ENCODE peak calls at places on chromosomes 1 and 21, in six cellular contexts. L is tibial nerve, P is nephron progenitor cell, B is ovary, Q is Peyer's patch, D is lower lobe of right lung. G is an unnamed sample.

GRCh38 chr1:214364335-214364734 is 83.4 kb downstream of the SMYD2 start:
- DNase-seq in L (no peak), P (no peak), B (no peak), Q (no peak), D (no peak), G (no peak)

GRCh38 chr1:117392776-117393175 is 25.5 kb downstream of the MAN1A2 start:
- DNase-seq in L (no peak), P (no peak), B (no peak), Q (no peak), D (no peak), G (no peak)

GRCh38 chr1:194289569-194290266 is 1103.3 kb upstream of the B3GALT2 start:
- DNase-seq in L (no peak), P (no peak), B (no peak), Q (no peak), D (no peak), G (no peak)

GRCh38 chr1:236516929-236517704 is 6.7 kb upstream of the LGALS8 start:
- DNase-seq in L (no peak), P (no peak), B (no peak), Q (no peak), D (no peak), G (no peak)

GRCh38 chr1:244212792-244213475 is 161.9 kb downstream of the ZBTB18 start:
- DNase-seq in L (no peak), P (no peak), B (no peak), Q (no peak), D (no peak), G (no peak)

GRCh38 chr1:65955071-65955470 is 162.4 kb downstream of the PDE4B start:
- DNase-seq in L (no peak), P (no peak), B (no peak), Q (no peak), D (no peak), G (no peak)

GRCh38 chr1:55640708-55641473 is 425.7 kb upstream of the USP24 start:
- DNase-seq in L (peak; percentile 49), P (no peak), B (peak; percentile 72), Q (peak; percentile 49), D (peak; percentile 53), G (no peak)

GRCh38 chr1:165927169-165927568 is 99.8 kb downstream of the UCK2 start:
- DNase-seq in L (no peak), P (no peak), B (no peak), Q (no peak), D (no peak), G (no peak)

GRCh38 chr21:43648171-43648570 is 11.1 kb downstream of the HSF2BP start:
- DNase-seq in L (no peak), P (no peak), B (no peak), Q (no peak), D (no peak), G (no peak)

GRCh38 chr1:116508984-116509980 is 61.5 kb downstream of the CD58 start:
- DNase-seq in L (no peak), P (no peak), B (no peak), Q (no peak), D (no peak), G (no peak)

DNA sequence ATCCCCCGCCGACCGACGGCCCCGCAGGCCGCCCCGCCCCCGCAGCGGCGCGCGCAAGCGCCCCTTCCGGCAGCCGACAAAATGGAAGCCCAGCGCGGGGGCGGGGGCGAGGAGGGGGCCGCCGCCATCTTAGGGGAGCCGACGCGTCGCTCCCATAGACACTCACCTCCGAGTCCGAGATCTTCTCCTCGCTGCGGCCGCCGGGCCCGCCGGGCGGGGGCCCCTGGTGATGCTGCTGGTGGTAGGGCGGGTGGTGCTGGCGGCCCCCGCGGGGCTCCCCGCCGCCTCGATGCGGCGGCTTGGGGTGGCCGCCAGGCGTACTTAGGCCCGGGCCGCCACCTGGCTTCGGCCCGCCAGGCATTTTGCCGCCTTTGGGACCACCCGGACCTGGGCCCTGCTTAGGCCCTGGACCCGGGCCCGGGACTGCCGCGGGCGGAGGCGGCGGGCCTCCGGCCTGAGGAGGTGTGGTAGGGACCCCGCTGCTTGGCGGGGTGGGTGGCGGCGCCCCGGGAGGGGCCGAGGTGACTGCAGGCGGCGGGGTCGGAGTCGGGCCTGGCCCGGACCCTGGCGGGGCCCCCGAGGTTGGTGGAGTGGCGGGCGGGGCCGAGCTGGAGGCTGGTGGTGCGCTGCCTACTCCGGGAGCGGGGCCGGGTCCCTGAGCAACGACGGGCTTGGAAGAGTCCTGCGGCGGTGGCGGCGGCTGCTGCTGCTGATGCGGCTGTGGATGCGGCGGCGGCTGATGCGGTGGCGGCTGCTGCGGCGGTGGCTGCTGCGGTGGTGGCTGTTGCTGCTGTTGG is 691 bp downstream of the SFPQ start:
- DNase-seq in L (peak; percentile 68), P (peak; percentile 91), B (peak; percentile 87), Q (peak; percentile 91), D (peak; percentile 91), G (peak; percentile 73)
- TF ChIP-seq CTCF in L (peak; percentile 67), P (no peak), B (no peak), Q (peak; percentile 6), D (peak; percentile 26), G (no peak)

GRCh38 chr1:210722410-210723081 is 393.8 kb downstream of the HHAT start:
- DNase-seq in L (no peak), P (no peak), B (no peak), Q (no peak), D (no peak), G (no peak)

GRCh38 chr1:210726621-210727020 is 397.9 kb downstream of the HHAT start:
- DNase-seq in L (peak; percentile 9), P (peak; percentile 81), B (no peak), Q (no peak), D (no peak), G (no peak)

GRCh38 chr1:210724768-210725167 is 396.1 kb downstream of the HHAT start:
- DNase-seq in L (no peak), P (no peak), B (no peak), Q (no peak), D (no peak), G (no peak)

GRCh38 chr1:210727709-210728108 is 399.0 kb downstream of the HHAT start:
- DNase-seq in L (no peak), P (no peak), B (no peak), Q (no peak), D (no peak), G (no peak)

DNA sequence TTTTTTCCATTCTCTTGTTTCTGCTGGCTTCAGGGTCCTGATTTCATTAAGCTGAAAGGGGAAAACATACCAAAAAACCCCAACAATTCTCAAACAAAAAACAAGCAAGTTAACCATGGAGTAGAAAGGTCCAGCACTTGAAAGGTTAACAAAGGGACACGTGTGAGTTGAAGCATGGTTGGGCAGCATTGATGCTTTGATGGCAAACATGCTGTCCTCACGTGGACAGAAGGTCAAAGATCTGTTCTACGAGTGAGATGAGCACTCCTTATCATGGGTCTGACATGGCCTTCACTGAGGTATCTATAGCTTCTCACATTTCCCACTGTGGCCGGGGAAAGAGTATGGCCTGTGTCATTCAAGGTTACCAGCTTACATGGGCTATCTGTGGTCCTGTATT is 394.9 kb downstream of the HHAT start:
- DNase-seq in L (no peak), P (no peak), B (no peak), Q (no peak), D (no peak), G (no peak)
- TF ChIP-seq CTCF in L (no peak), P (no peak), B (no peak), Q (no peak), D (no peak), G (no peak)

GRCh38 chr1:21573971-21574458 is 64.8 kb downstream of the ALPL start:
- DNase-seq in L (peak; percentile 53), P (peak; percentile 71), B (peak; percentile 40), Q (peak; percentile 64), D (peak; percentile 79), G (no peak)
- TF ChIP-seq CTCF in L (peak; percentile 50), P (peak; percentile 57), B (peak; percentile 15), Q (no peak), D (peak; percentile 54), G (no peak)

DNA sequence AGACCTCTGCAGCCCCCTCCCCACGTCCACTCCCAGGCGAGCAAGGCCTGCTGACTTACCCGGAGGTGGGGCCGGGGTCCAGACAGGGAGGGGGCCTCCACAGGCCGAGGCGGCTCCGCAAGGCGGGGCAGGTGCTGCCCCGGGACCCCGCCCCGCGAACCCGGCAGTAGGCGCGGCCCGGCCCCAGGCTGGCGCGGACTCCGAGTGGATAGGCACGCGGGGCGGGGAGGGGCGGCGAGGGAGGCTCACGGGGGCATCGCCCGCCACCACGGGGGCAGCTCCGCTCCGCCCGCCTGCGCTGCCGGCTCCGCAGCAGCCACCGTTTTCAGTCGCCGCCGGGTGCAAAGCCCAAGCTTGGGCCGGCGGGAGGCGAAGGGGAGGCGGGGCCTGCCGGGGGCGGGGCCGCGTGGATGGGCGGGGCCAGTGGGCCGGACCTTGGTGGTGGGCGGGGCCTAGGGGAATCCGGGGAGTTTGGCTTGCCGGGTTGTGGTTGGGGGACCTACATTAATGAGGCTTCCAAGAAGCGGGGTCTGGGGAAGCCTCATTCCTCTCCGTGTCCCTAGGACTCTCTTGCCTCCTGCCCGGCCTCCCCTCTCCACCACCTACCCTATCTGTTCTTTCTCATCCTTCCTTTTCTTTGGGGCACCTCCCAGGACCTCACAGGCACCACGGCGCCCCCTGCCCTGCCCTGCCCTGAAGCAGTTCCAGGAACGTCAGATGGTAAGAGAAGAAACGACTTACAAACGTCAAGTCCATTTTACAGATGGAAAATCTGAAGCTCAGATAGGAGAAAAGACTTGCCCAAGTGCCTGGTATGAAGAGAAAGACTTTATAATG is at the start of gene RIMS3:
- DNase-seq in L (peak; percentile 72), P (peak; percentile 93), B (peak; percentile 83), Q (peak; percentile 92), D (peak; percentile 84), G (peak; percentile 56)
- TF ChIP-seq CTCF in L (no peak), P (no peak), B (no peak), Q (no peak), D (peak; percentile 11), G (no peak)

GRCh38 chr1:245917403-245917802 is 589.7 kb downstream of the SMYD3 start:
- DNase-seq in L (no peak), P (no peak), B (no peak), Q (no peak), D (no peak), G (no peak)

GRCh38 chr1:245921417-245921816 is 585.7 kb downstream of the SMYD3 start:
- DNase-seq in L (no peak), P (no peak), B (no peak), Q (no peak), D (no peak), G (no peak)

GRCh38 chr1:245926888-245927287 is 580.2 kb downstream of the SMYD3 start:
- DNase-seq in L (no peak), P (no peak), B (no peak), Q (no peak), D (no peak), G (no peak)

DNA sequence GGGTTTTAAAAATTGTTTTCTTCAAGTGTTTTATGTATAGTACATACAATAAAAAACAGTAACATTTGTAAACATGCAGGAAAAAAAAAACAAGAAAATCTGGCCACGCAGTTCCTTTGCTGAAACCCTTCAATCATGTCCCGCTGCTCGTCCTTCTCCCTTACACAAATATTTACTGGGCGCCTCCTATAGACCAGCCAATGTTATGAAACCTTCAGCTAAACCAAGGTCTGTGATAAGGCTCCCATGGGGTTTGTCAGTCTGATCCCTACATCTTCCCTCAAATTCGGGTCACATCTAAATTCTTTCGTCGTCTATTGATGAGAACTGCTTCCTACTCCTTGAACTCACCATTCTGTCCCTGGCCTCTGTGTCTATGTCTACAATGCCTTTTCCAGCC is 583.9 kb downstream of the SMYD3 start:
- DNase-seq in L (no peak), P (no peak), B (no peak), Q (no peak), D (no peak), G (no peak)
- TF ChIP-seq CTCF in L (no peak), P (no peak), B (no peak), Q (no peak), D (no peak), G (no peak)

DNA sequence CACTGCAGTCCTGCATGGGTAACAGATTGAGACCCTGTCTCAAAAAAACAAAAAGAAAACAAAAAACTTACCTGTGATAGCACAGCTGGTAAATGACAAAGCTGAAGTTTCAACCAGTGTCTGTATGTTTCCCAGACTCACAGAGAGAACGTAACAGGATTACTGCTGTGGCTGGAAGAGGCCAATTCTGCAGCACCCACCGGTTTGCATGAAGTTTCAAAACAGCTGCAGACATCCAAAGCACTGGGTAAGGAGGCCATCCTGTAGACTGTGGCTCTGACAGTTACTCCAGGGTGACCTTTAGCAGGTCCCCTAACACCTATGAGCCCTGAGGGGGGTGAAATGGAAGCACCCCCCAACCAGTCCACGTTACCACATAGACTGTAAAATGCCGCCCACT is 7.5 kb downstream of the ID3 start:
- DNase-seq in L (no peak), P (no peak), B (no peak), Q (no peak), D (no peak), G (no peak)
- TF ChIP-seq CTCF in L (no peak), P (no peak), B (no peak), Q (no peak), D (no peak), G (no peak)